ENCODE peak calls at places on chromosomes 4 and X, in six cellular contexts. P is HFFc6; Y is AG08396; E is neural progenitor cell; F is keratinocyte; R is central memory CD4-positive, alpha-beta T cell. T is an unnamed sample.

GRCh38 chr4:95761871-95762270 is 78.0 kb upstream of the PDHA2 start:
- DNase-seq in R (no peak), F (no peak), P (no peak), E (no peak), Y (no peak), T (no peak)

GRCh38 chrX:18098704-18099103 is 122.0 kb downstream of the BEND2 start:
- DNase-seq in F (no peak), E (peak), Y (no peak), P (no peak), R (no peak), T (no peak)

GRCh38 chrX:649166-649565 is 18.6 kb downstream of the SHOX start:
- DNase-seq in E (no peak), R (no peak), F (no peak), P (no peak), Y (no peak), T (no peak)

GRCh38 chr4:183876268-183876934 is 28.7 kb upstream of the STOX2 start:
- DNase-seq in P (no peak), Y (peak), R (no peak), F (peak), E (no peak), T (no peak)

GRCh38 chr4:165631912-165632311 is 241.1 kb upstream of the TLL1 start:
- DNase-seq in Y (no peak), P (no peak), R (no peak), F (no peak), E (no peak), T (no peak)

GRCh38 chr4:103244251-103244650 is 46.1 kb upstream of the CENPE start:
- DNase-seq in Y (no peak), E (no peak), R (no peak), P (no peak), F (no peak), T (no peak)

GRCh38 chr4:10622728-10623127 is 61.8 kb downstream of the CLNK start:
- DNase-seq in Y (no peak), P (no peak), F (no peak), E (no peak), R (no peak), T (no peak)

GRCh38 chrX:57074458-57074857 is 46.9 kb downstream of the SPIN2B start:
- DNase-seq in E (no peak), F (no peak), P (no peak), R (no peak), Y (no peak), T (no peak)

GRCh38 chrX:35122756-35123155 is 180.2 kb downstream of the FAM47B start:
- DNase-seq in E (no peak), F (no peak), Y (no peak), P (no peak), R (no peak), T (no peak)

GRCh38 chrX:40012039-40012799 is 85.5 kb downstream of the BCOR start:
- DNase-seq in R (no peak), E (peak), P (peak), Y (peak), F (no peak), T (no peak)

GRCh38 chr4:10078481-10079233 is 37.9 kb downstream of the WDR1 start:
- DNase-seq in F (no peak), P (no peak), Y (no peak), R (no peak), E (no peak), T (no peak)

GRCh38 chr4:1249731-1250526 is 999 bp upstream of the CTBP1 start:
- DNase-seq in P (no peak), F (no peak), Y (peak), R (peak), E (no peak), T (no peak)

GRCh38 chr4:47831026-47831689 is 6.7 kb downstream of the CORIN start:
- DNase-seq in E (no peak), P (no peak), F (no peak), Y (no peak), R (no peak), T (no peak)

GRCh38 chr4:139692300-139693012 is 26.8 kb downstream of the MGST2 start:
- DNase-seq in P (no peak), E (peak), F (no peak), Y (no peak), R (no peak), T (no peak)

GRCh38 chr4:147453561-147454141 is 27.2 kb upstream of the EDNRA start:
- DNase-seq in P (no peak), R (no peak), Y (no peak), E (no peak), F (no peak), T (no peak)

GRCh38 chr4:85496933-85497332 is 22.0 kb downstream of the ARHGAP24 start:
- DNase-seq in Y (peak), E (no peak), P (peak), F (peak), R (no peak), T (no peak)

GRCh38 chr4:10160280-10160856 is 43.8 kb upstream of the WDR1 start:
- DNase-seq in F (no peak), P (peak), Y (no peak), E (peak), R (peak), T (no peak)

GRCh38 chrX:134173541-134174272 is 63.3 kb upstream of the CCDC160 start:
- DNase-seq in Y (no peak), P (no peak), R (no peak), F (no peak), E (peak), T (no peak)

GRCh38 chr4:173486714-173487392 is 43.2 kb downstream of the HAND2 start:
- DNase-seq in E (no peak), F (no peak), Y (no peak), R (no peak), P (no peak), T (no peak)

GRCh38 chrX:110341189-110342035 is 17.2 kb upstream of the RTL9 start:
- DNase-seq in F (no peak), P (peak), Y (peak), R (no peak), E (no peak), T (no peak)

GRCh38 chrX:119374736-119375135 is 24.4 kb upstream of the SLC25A43 start:
- DNase-seq in E (no peak), F (peak), P (peak), R (no peak), Y (no peak), T (no peak)

GRCh38 chr4:18075823-18076433 is 54.4 kb upstream of the LCORL start:
- DNase-seq in Y (no peak), E (peak), F (no peak), P (no peak), R (peak), T (no peak)

GRCh38 chr4:139144161-139144859 is 32.7 kb downstream of the ELF2 start:
- DNase-seq in Y (peak), E (peak), P (peak), F (peak), R (no peak), T (no peak)

GRCh38 chr4:112168719-112169500 is 23.7 kb downstream of the FAM241A start:
- DNase-seq in F (no peak), R (no peak), P (no peak), Y (no peak), E (no peak), T (no peak)

GRCh38 chrX:8868070-8868795 is 67.0 kb upstream of the FAM9A start:
- DNase-seq in R (no peak), F (peak), Y (peak), E (no peak), P (peak), T (no peak)

GRCh38 chrX:149456476-149457245 is 48.4 kb downstream of the IDS start:
- DNase-seq in Y (no peak), R (no peak), E (no peak), P (no peak), F (no peak), T (no peak)

GRCh38 chrX:24768556-24768955 is 74.8 kb downstream of the POLA1 start:
- DNase-seq in F (no peak), E (no peak), R (no peak), Y (no peak), P (no peak), T (no peak)

GRCh38 chrX:819684-820083 is 189.1 kb downstream of the SHOX start:
- DNase-seq in F (no peak), Y (no peak), E (no peak), R (no peak), P (no peak), T (no peak)

GRCh38 chrX:33078273-33078672 is 133.1 kb downstream of the DMD start:
- DNase-seq in Y (no peak), R (no peak), P (no peak), F (no peak), E (no peak), T (no peak)

GRCh38 chrX:150421816-150422215 is 58.7 kb downstream of the MAMLD1 start:
- DNase-seq in F (no peak), P (no peak), Y (peak), E (no peak), R (no peak), T (no peak)

GRCh38 chrX:122770581-122770980 is 413.5 kb upstream of the GRIA3 start:
- DNase-seq in Y (no peak), P (no peak), E (no peak), F (no peak), R (no peak), T (no peak)

GRCh38 chrX:45134303-45134702 is 66.4 kb downstream of the DIPK2B start:
- DNase-seq in E (no peak), R (no peak), F (no peak), Y (no peak), P (no peak), T (no peak)

GRCh38 chr4:183838987-183839712 is 66.0 kb upstream of the STOX2 start:
- DNase-seq in P (no peak), Y (no peak), F (no peak), E (peak), R (no peak), T (no peak)

GRCh38 chr4:3276961-3277360 is 15.9 kb upstream of the RGS12 start:
- DNase-seq in F (no peak), R (no peak), Y (peak), E (no peak), P (no peak), T (no peak)

GRCh38 chr4:134328741-134329140 is 127.2 kb upstream of the PABPC4L start:
- DNase-seq in F (no peak), Y (no peak), R (no peak), P (no peak), E (no peak), T (no peak)

GRCh38 chrX:17009856-17010650 is 63.6 kb downstream of the REPS2 start:
- DNase-seq in F (no peak), Y (no peak), R (no peak), P (no peak), E (no peak), T (no peak)

GRCh38 chr4:108247511-108248088 is 78.9 kb upstream of the LEF1 start:
- DNase-seq in P (no peak), E (peak), R (no peak), Y (no peak), F (no peak), T (no peak)

GRCh38 chr4:8308144-8308543 is 38.6 kb downstream of the HTRA3 start:
- DNase-seq in F (no peak), Y (no peak), E (no peak), R (no peak), P (no peak), T (no peak)

T was measured in progenitor cell of endocrine pancreas.